ENCODE peak calls at places on chromosome 6, in six cellular contexts. X is GM12892, Z is transverse colon, Y is esophagus squamous epithelium, G is ovary, T is heart left ventricle. E is an unnamed sample.

GRCh38 chr6:2035046-2035445 is 210.4 kb downstream of the GMDS start:
- DNase-seq in X (no peak), Z (no peak), Y (no peak), G (no peak), T (no peak), E (no peak)

GRCh38 chr6:142335415-142335814 is 33.6 kb downstream of the ADGRG6 start:
- DNase-seq in X (no peak), Z (no peak), Y (no peak), G (no peak), T (no peak), E (no peak)

GRCh38 chr6:20211941-20212391 is 303 bp downstream of the MBOAT1 start:
- DNase-seq in X (no peak), Z (peak; percentile 61), Y (no peak), G (no peak), T (no peak), E (peak; percentile 78)

GRCh38 chr6:7805088-7805756 is 79.3 kb downstream of the BMP6 start:
- DNase-seq in X (no peak), Z (no peak), Y (no peak), G (no peak), T (no peak), E (no peak)

GRCh38 chr6:116444991-116445566 is 16.1 kb upstream of the CALHM6 start:
- DNase-seq in X (no peak), Z (no peak), Y (no peak), G (no peak), T (no peak), E (no peak)

GRCh38 chr6:108733706-108734105 is 114.5 kb upstream of the ARMC2 start:
- DNase-seq in X (no peak), Z (no peak), Y (no peak), G (no peak), T (no peak), E (no peak)

GRCh38 chr6:148086843-148087242 is 255.8 kb upstream of the SASH1 start:
- DNase-seq in X (no peak), Z (no peak), Y (no peak), G (no peak), T (no peak), E (no peak)

GRCh38 chr6:42226251-42227143 is 8.8 kb upstream of the MRPS10 start:
- DNase-seq in X (no peak), Z (peak; percentile 71), Y (no peak), G (no peak), T (no peak), E (no peak)

GRCh38 chr6:152462716-152463115 is 174.4 kb downstream of the SYNE1 start:
- DNase-seq in X (no peak), Z (no peak), Y (no peak), G (no peak), T (no peak), E (no peak)

GRCh38 chr6:71056656-71057055 is 99.8 kb upstream of the B3GAT2 start:
- DNase-seq in X (no peak), Z (no peak), Y (no peak), G (no peak), T (no peak), E (no peak)

GRCh38 chr6:3748208-3748701 is 3.3 kb downstream of the PXDC1 start:
- DNase-seq in X (peak; percentile 45), Z (peak; percentile 68), Y (no peak), G (no peak), T (peak; percentile 70), E (peak; percentile 77)

DNA sequence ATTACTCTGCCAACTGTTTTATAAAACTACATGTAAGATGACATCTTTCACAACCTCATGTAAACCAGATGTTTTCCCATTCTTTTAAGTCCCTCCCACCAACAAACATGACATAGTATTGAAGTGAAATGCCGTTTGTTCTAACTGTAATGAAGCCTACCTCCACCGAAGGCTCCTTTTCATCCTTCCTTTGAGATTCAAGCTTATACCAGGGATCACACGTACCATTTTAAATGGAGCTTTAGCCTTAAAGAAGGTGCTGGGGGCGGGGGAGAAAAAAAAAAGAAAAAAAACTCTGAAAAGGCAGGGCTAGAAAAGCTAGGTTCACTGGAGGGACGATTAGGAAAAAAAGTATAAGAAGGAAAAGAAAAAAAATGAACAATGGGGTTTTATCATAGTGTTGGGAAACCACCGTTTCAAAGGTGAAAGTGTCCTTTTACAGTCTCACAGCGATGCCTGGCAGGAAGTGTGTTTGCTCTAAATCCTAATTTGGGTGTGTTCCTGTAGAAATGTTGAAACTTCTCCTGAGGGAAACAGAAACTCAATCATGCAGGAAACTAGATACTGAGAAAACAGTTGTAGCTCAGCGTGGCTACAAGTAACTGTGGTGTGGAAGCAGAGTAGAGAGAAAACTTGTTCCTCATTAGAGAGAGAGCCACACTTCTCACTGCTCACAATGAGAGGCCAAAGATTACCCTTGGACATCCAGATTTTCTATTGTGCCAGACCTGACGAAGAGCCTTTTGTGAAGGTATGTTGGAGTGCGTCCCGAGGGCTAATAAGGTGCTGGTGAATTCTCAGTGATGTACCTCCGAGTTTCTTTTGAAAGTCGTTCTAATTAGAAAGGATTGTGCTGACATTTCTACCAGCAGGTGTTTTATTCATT is 37.6 kb upstream of the HINT3 start:
- DNase-seq in X (no peak), Z (peak; percentile 58), Y (no peak), G (no peak), T (no peak), E (peak; percentile 36)
- TF ChIP-seq POLR2A in X (peak; percentile 96), Z (peak; percentile 86), Y (peak; percentile 76), G (no peak), T (no peak), E (peak; percentile 27)

GRCh38 chr6:131917318-131917717 is 33.9 kb downstream of the CCN2 start:
- DNase-seq in X (no peak), Z (no peak), Y (no peak), G (no peak), T (no peak), E (no peak)

GRCh38 chr6:131914234-131914633 is 36.9 kb downstream of the CCN2 start:
- DNase-seq in X (no peak), Z (no peak), Y (no peak), G (no peak), T (no peak), E (no peak)

GRCh38 chr6:131916847-131917246 is 34.3 kb downstream of the CCN2 start:
- DNase-seq in X (no peak), Z (no peak), Y (no peak), G (no peak), T (no peak), E (no peak)

GRCh38 chr6:131917763-131918649 is 33.2 kb downstream of the CCN2 start:
- DNase-seq in X (no peak), Z (no peak), Y (no peak), G (no peak), T (no peak), E (no peak)

DNA sequence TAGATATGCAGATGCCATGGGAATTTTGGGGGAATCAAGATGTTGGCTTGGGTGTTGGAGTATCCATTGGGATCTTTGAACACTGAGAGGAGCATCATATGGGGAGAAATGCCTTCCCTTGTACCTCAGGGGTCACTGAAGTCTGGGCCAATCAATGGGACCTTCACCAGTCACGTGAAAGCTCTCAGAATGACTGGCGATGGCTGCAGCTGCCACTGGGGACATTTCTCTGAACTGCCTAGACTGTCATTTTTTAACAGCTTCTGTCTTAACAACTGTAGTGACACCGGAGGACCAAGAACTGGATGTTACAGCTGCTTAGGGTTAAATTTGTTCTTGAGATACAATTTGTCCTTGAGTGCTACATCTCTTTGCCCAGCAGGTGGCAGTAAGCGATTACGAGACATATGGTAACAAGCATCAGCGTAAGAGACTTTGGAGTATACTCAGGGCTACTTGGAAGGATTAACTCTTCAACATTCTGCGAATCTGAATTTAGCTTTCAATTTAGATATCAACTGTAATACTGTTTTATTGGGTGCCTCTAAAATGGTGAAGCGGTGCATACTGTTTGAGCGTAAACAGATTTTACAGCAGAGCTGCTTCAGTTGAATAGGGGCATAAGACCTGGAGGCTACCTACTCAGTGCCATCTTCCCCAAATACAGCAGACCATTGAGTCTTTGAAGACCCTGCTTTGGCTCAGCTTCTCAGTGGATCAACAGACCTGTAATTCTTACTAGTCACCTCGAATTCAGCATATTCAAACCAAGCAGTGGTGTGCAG is 36.0 kb downstream of the CCN2 start:
- DNase-seq in X (no peak), Z (peak; percentile 74), Y (no peak), G (peak; percentile 45), T (peak; percentile 46), E (peak; percentile 64)
- TF ChIP-seq POLR2A in X (no peak), Z (no peak), Y (no peak), G (no peak), T (no peak), E (no peak)

DNA sequence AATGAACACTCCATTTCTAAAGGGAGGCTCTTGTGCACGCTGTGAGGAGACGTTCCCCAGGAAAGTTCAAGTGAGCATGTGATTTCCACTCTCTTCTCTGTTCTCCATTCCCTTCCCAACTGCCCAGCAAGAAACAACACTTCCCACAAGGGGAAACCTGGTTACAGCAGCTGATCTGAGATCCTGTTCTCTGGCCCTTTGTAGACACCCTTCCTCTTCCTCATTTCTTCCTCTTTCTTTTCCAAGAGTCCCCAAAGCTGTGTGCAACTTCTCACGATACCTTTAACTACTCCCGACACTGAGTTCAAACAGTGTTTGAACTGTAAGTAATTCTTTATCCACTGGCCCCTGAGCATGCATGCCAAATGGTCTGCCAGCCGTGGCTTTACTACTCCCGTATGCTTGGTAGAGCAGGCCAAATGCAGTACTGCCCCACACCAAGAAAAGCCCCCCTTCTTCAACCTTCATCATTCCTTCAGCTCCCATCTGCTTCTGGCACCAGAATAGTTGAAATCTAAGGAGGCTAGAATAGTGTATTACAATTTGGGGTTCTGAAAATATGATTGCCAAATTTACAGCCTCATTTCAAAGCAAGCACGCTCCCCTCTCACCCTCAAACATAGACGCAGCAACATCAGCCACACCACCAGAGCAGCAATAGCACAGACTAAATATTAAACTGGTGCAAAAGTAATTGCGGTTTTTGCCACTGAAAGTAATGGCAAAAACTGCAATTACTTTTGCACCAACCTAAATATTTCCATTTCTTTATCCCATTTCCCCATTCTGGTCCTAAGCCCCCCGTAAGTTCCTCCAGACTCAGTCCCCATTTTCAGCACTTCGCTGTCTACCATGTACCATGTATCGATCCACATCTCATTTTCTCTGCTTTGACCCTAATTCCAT is 4.3 kb downstream of the HLA-DMB start:
- DNase-seq in X (no peak), Z (no peak), Y (no peak), G (no peak), T (no peak), E (no peak)
- TF ChIP-seq POLR2A in X (no peak), Z (no peak), Y (no peak), G (no peak), T (no peak), E (no peak)

DNA sequence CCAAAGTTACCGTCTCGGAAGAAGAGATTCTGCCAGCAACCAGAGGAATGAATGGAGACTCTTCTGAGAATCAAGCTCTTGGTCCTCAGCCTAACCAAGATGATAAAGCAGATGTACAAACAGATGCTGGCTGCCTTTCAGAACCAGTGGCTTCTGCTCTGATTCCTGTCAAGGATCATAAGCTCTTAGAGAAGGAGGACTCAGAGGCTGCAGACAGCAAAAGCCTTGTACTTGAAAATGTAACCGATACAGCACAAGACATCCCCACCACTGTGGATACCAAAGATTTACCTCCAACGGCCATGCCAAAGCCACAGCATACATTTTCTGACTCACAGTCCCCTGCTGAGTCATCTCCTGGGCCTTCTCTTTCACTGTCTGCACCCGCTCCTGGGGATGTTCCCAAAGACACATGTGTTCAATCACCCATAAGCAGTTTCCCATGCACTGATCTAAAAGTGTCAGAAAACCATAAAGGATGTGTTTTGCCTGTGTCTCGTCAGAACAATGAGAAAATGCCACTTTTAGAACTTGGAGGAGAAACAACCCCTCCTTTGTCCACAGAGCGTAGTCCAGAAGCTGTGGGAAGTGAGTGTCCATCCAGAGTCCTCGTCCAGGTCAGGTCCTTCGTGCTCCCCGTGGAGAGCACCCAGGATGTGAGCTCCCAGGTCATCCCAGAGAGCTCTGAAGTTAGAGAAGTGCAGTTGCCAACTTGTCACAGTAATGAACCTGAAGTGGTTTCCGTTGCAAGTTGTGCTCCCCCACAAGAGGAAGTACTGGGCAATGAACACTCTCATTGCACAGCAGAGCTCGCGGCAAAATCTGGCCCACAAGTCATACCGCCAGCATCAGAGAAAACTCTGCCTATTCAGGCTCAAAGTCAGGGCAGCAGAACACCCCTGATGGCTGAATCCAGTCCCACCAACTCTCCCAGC is 109.6 kb downstream of the RTN4IP1 start:
- DNase-seq in X (no peak), Z (peak; percentile 66), Y (no peak), G (no peak), T (no peak), E (peak; percentile 43)
- TF ChIP-seq POLR2A in X (peak; percentile 68), Z (no peak), Y (peak; percentile 54), G (no peak), T (no peak), E (no peak)

E was measured in erythroblast.